ENCODE peak calls at places on chromosomes 1 and 21, in four cellular contexts. One of them, this sample, is unnamed.

GRCh38 chr1:205258313-205259176 is 30.8 kb downstream of the TMCC2 start:
- DNase-seq in head of caudate nucleus: peak
- DNase-seq in cardiac muscle cell: peak
- DNase-seq in hippocampal formation: peak
- DNase-seq in this sample: no peak

GRCh38 chr1:98824724-98825123 is 163.2 kb downstream of the SNX7 start:
- DNase-seq in head of caudate nucleus: no peak
- DNase-seq in cardiac muscle cell: no peak
- DNase-seq in hippocampal formation: no peak
- DNase-seq in this sample: no peak

GRCh38 chr1:157813269-157813668 is 6.7 kb downstream of the FCRL1 start:
- DNase-seq in head of caudate nucleus: no peak
- DNase-seq in cardiac muscle cell: no peak
- DNase-seq in hippocampal formation: no peak
- DNase-seq in this sample: no peak

GRCh38 chr1:66207484-66207883 is 326.5 kb upstream of the SGIP1 start:
- DNase-seq in head of caudate nucleus: peak
- DNase-seq in cardiac muscle cell: peak
- DNase-seq in hippocampal formation: no peak
- DNase-seq in this sample: no peak

GRCh38 chr21:14071902-14072734 is 138.6 kb downstream of the LIPI start:
- DNase-seq in head of caudate nucleus: no peak
- DNase-seq in cardiac muscle cell: no peak
- DNase-seq in hippocampal formation: no peak
- DNase-seq in this sample: peak

GRCh38 chr1:209527372-209527771 is 56.1 kb upstream of the CAMK1G start:
- DNase-seq in head of caudate nucleus: no peak
- DNase-seq in cardiac muscle cell: peak
- DNase-seq in hippocampal formation: no peak
- DNase-seq in this sample: no peak

GRCh38 chr1:205122489-205122882 is 708 bp upstream of the RBBP5 start:
- DNase-seq in head of caudate nucleus: no peak
- DNase-seq in cardiac muscle cell: no peak
- DNase-seq in hippocampal formation: no peak
- DNase-seq in this sample: no peak

GRCh38 chr21:35265170-35265877 is 216.2 kb upstream of the RUNX1 start:
- DNase-seq in head of caudate nucleus: no peak
- DNase-seq in cardiac muscle cell: no peak
- DNase-seq in hippocampal formation: no peak
- DNase-seq in this sample: no peak

GRCh38 chr21:44800971-44801467 is 601 bp downstream of the UBE2G2 start:
- DNase-seq in head of caudate nucleus: peak
- DNase-seq in cardiac muscle cell: peak
- DNase-seq in hippocampal formation: no peak
- DNase-seq in this sample: no peak

GRCh38 chr1:159429074-159429861 is 2.7 kb upstream of the OR10J4 start:
- DNase-seq in head of caudate nucleus: no peak
- DNase-seq in cardiac muscle cell: peak
- DNase-seq in hippocampal formation: no peak
- DNase-seq in this sample: no peak

GRCh38 chr1:54275349-54275748 is 75.4 kb downstream of the MRPL37 start:
- DNase-seq in head of caudate nucleus: peak
- DNase-seq in cardiac muscle cell: peak
- DNase-seq in hippocampal formation: peak
- DNase-seq in this sample: peak

GRCh38 chr1:3183439-3183838 is 114.4 kb downstream of the PRDM16 start:
- DNase-seq in head of caudate nucleus: no peak
- DNase-seq in cardiac muscle cell: no peak
- DNase-seq in hippocampal formation: no peak
- DNase-seq in this sample: no peak

GRCh38 chr1:7218210-7218832 is 433.1 kb downstream of the CAMTA1 start:
- DNase-seq in head of caudate nucleus: peak
- DNase-seq in cardiac muscle cell: peak
- DNase-seq in hippocampal formation: peak
- DNase-seq in this sample: no peak